ENCODE peak calls at places on chromosomes 7 and 10, in seven cellular contexts. T, W, K, X, S, L and B are unnamed samples.
A peak's percentile ranks its signal among the peaks of the same experiment; 100 is the strongest.

GRCh38 chr7:157538321-157538720 is 201.5 kb downstream of the DNAJB6 start:
- DNase-seq in T (no peak), K (no peak), S (peak; percentile 32), X (no peak), L (no peak), W (no peak), B (no peak)

GRCh38 chr7:92633211-92633906 is 43.2 kb upstream of the FAM133B start:
- DNase-seq in L (peak; percentile 62), X (peak; percentile 79), T (peak; percentile 91), S (no peak), K (no peak), W (no peak), B (peak; percentile 72)

GRCh38 chr10:46250898-46251856 is 35.6 kb upstream of the ANTXRL start:
- DNase-seq in X (no peak), L (no peak), S (no peak), W (no peak), K (no peak), T (no peak), B (no peak)

GRCh38 chr10:49066944-49067730 is 48.2 kb downstream of the VSTM4 start:
- DNase-seq in T (no peak), W (no peak), K (no peak), L (no peak), S (no peak), X (no peak), B (no peak)

GRCh38 chr7:53383131-53383530 is 347.7 kb downstream of the POM121L12 start:
- DNase-seq in T (peak; percentile 26), W (no peak), S (no peak), X (no peak), L (peak; percentile 21), K (no peak), B (no peak)

GRCh38 chr7:128407751-128408708 is 1.8 kb downstream of the IMPDH1 start:
- DNase-seq in S (peak; percentile 75), K (no peak), L (no peak), W (no peak), X (no peak), T (no peak), B (peak; percentile 52)

GRCh38 chr7:572668-573495 is 53.2 kb upstream of the PDGFA start:
- DNase-seq in K (no peak), L (no peak), T (no peak), W (no peak), X (no peak), S (no peak), B (no peak)

GRCh38 chr7:81833401-81833800 is 63.6 kb upstream of the HGF start:
- DNase-seq in L (no peak), S (no peak), T (no peak), W (no peak), K (no peak), X (no peak), B (no peak)

GRCh38 chr7:55549457-55549856 is 22.8 kb downstream of the VOPP1 start:
- DNase-seq in S (no peak), K (no peak), T (no peak), L (no peak), X (no peak), W (peak; percentile 71), B (no peak)

GRCh38 chr7:133502498-133502897 is 249.6 kb downstream of the EXOC4 start:
- DNase-seq in L (no peak), K (no peak), X (no peak), W (no peak), T (no peak), S (no peak), B (no peak)
- H3K27ac ChIP-seq in L (no peak overlapping the region), K (no peak overlapping the region), X (no peak overlapping the region), W (no peak overlapping the region), T (no peak overlapping the region), S (no peak overlapping the region), B (no peak overlapping the region)

DNA sequence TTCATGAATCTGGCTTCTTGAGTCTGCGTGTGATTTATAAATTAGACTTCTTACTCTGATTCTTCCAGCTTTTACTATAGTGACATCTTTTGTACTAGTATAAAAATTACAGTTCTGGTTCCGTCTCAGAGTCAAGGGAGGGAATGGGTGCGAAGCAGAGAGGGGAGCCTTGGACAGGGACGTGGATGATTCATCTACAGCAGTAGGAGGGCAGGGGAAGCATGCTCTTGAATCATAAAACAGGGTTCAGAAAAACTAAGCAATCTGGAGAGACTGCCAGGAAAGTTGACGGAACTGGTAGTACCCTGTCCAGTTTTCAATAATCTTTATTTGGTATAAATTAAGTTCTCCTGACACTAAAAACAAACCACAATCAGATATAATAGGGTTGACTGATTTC is 58.1 kb downstream of the ITGA8 start:
- DNase-seq in L (no peak), S (no peak), K (no peak), W (no peak), X (no peak), T (no peak), B (no peak)
- H3K27ac ChIP-seq in L (no peak overlapping the region), S (no peak overlapping the region), K (no peak overlapping the region), W (no peak overlapping the region), X (no peak overlapping the region), T (no peak overlapping the region), B (no peak overlapping the region)

GRCh38 chr10:62027841-62028501 is 126.5 kb downstream of the ARID5B start:
- DNase-seq in K (no peak), T (peak; percentile 100), X (no peak), L (peak; percentile 57), W (no peak), S (no peak), B (no peak)
- H3K27ac ChIP-seq in K (no peak overlapping the region), T (peak overlapping the region; percentile 86), X (no peak overlapping the region), L (peak overlapping the region; percentile 88), W (no peak overlapping the region), S (peak overlapping the region; percentile 79), B (no peak overlapping the region)

GRCh38 chr7:12031638-12032037 is 179.5 kb upstream of the TMEM106B start:
- DNase-seq in W (no peak), X (peak; percentile 28), K (no peak), S (no peak), L (peak; percentile 34), T (peak; percentile 71), B (no peak)

GRCh38 chr7:12028508-12028907 is 182.6 kb upstream of the TMEM106B start:
- DNase-seq in W (no peak), X (no peak), T (no peak), S (no peak), L (no peak), K (no peak), B (no peak)

GRCh38 chr7:12030116-12030515 is 181.0 kb upstream of the TMEM106B start:
- DNase-seq in S (no peak), X (no peak), W (no peak), K (no peak), L (no peak), T (no peak), B (no peak)

GRCh38 chr7:12032146-12032545 is 178.9 kb upstream of the TMEM106B start:
- DNase-seq in X (no peak), S (no peak), T (no peak), L (no peak), K (no peak), W (no peak), B (no peak)

GRCh38 chr7:12031186-12031585 is 179.9 kb upstream of the TMEM106B start:
- DNase-seq in K (no peak), S (no peak), W (no peak), T (no peak), L (no peak), X (no peak), B (no peak)
- H3K27ac ChIP-seq in K (no peak overlapping the region), S (no peak overlapping the region), W (no peak overlapping the region), T (no peak overlapping the region), L (no peak overlapping the region), X (no peak overlapping the region), B (no peak overlapping the region)